ENCODE peak calls at places on chromosomes 1 and 21, in eight cellular contexts. One of them, this sample, is unnamed.

GRCh38 chr1:230124187-230125128 is 57.4 kb downstream of the GALNT2 start:
- DNase-seq in cardiac fibroblast: no peak
- DNase-seq in GM10248: no peak
- DNase-seq in omental fat pad: no peak
- DNase-seq in NCI-H1092 treated with DMSO at 0.1 percent for 48 hours: no peak
- DNase-seq in NCI-H1105: no peak
- DNase-seq in colonic mucosa: no peak
- DNase-seq in T-helper 1 cell: no peak
- DNase-seq in this sample: no peak

GRCh38 chr1:169484683-169485426 is 889 bp downstream of the SLC19A2 start:
- DNase-seq in cardiac fibroblast: peak
- DNase-seq in GM10248: peak
- DNase-seq in omental fat pad: no peak
- DNase-seq in NCI-H1092 treated with DMSO at 0.1 percent for 48 hours: peak
- DNase-seq in NCI-H1105: peak
- DNase-seq in colonic mucosa: peak
- DNase-seq in T-helper 1 cell: no peak
- DNase-seq in this sample: no peak

GRCh38 chr1:42680921-42681683 is 1.1 kb upstream of the YBX1 start:
- DNase-seq in cardiac fibroblast: peak
- DNase-seq in GM10248: no peak
- DNase-seq in omental fat pad: no peak
- DNase-seq in NCI-H1092 treated with DMSO at 0.1 percent for 48 hours: peak
- DNase-seq in NCI-H1105: peak
- DNase-seq in colonic mucosa: peak
- DNase-seq in T-helper 1 cell: no peak
- DNase-seq in this sample: no peak

GRCh38 chr21:37445228-37445627 is 78.7 kb downstream of the DYRK1A start:
- DNase-seq in cardiac fibroblast: peak
- DNase-seq in GM10248: no peak
- DNase-seq in omental fat pad: no peak
- DNase-seq in NCI-H1092 treated with DMSO at 0.1 percent for 48 hours: no peak
- DNase-seq in NCI-H1105: no peak
- DNase-seq in colonic mucosa: no peak
- DNase-seq in T-helper 1 cell: no peak
- DNase-seq in this sample: no peak

GRCh38 chr1:28895896-28896608 is 18.3 kb upstream of the EPB41 start:
- DNase-seq in cardiac fibroblast: peak
- DNase-seq in GM10248: no peak
- DNase-seq in omental fat pad: no peak
- DNase-seq in NCI-H1092 treated with DMSO at 0.1 percent for 48 hours: no peak
- DNase-seq in NCI-H1105: no peak
- DNase-seq in colonic mucosa: no peak
- DNase-seq in T-helper 1 cell: no peak
- DNase-seq in this sample: no peak

GRCh38 chr21:19844334-19844733 is 1153.9 kb upstream of the NCAM2 start:
- DNase-seq in cardiac fibroblast: no peak
- DNase-seq in GM10248: no peak
- DNase-seq in omental fat pad: no peak
- DNase-seq in NCI-H1092 treated with DMSO at 0.1 percent for 48 hours: no peak
- DNase-seq in NCI-H1105: peak
- DNase-seq in colonic mucosa: no peak
- DNase-seq in T-helper 1 cell: no peak
- DNase-seq in this sample: no peak

GRCh38 chr1:201493757-201494617 is 12.9 kb downstream of the CSRP1 start:
- DNase-seq in cardiac fibroblast: no peak
- DNase-seq in GM10248: no peak
- DNase-seq in omental fat pad: no peak
- DNase-seq in NCI-H1092 treated with DMSO at 0.1 percent for 48 hours: peak
- DNase-seq in NCI-H1105: no peak
- DNase-seq in colonic mucosa: no peak
- DNase-seq in T-helper 1 cell: no peak
- DNase-seq in this sample: no peak

GRCh38 chr1:216793303-216793702 is 70.1 kb upstream of the ESRRG start:
- DNase-seq in cardiac fibroblast: no peak
- DNase-seq in GM10248: no peak
- DNase-seq in omental fat pad: no peak
- DNase-seq in NCI-H1092 treated with DMSO at 0.1 percent for 48 hours: no peak
- DNase-seq in NCI-H1105: no peak
- DNase-seq in colonic mucosa: no peak
- DNase-seq in T-helper 1 cell: no peak
- DNase-seq in this sample: no peak

GRCh38 chr1:33013791-33014190 is 22.9 kb downstream of the AK2 start:
- DNase-seq in cardiac fibroblast: no peak
- DNase-seq in GM10248: no peak
- DNase-seq in omental fat pad: no peak
- DNase-seq in NCI-H1092 treated with DMSO at 0.1 percent for 48 hours: no peak
- DNase-seq in NCI-H1105: no peak
- DNase-seq in colonic mucosa: no peak
- DNase-seq in T-helper 1 cell: no peak
- DNase-seq in this sample: no peak

GRCh38 chr1:214314178-214314843 is 33.4 kb downstream of the SMYD2 start:
- DNase-seq in cardiac fibroblast: no peak
- DNase-seq in GM10248: no peak
- DNase-seq in omental fat pad: no peak
- DNase-seq in NCI-H1092 treated with DMSO at 0.1 percent for 48 hours: no peak
- DNase-seq in NCI-H1105: no peak
- DNase-seq in colonic mucosa: no peak
- DNase-seq in T-helper 1 cell: no peak
- DNase-seq in this sample: no peak

GRCh38 chr21:34526618-34527290 is 14.7 kb upstream of the KCNE1 start:
- DNase-seq in cardiac fibroblast: peak
- DNase-seq in GM10248: peak
- DNase-seq in omental fat pad: peak
- DNase-seq in NCI-H1092 treated with DMSO at 0.1 percent for 48 hours: no peak
- DNase-seq in NCI-H1105: no peak
- DNase-seq in colonic mucosa: peak
- DNase-seq in T-helper 1 cell: no peak
- DNase-seq in this sample: peak

This sample was measured in ecto neural progenitor cell.